ENCODE peak calls at places on chromosomes 2 and 18, in six cellular contexts. One of them, this sample, is unnamed.

GRCh38 chr18:48855422-48856377 is 95.1 kb downstream of the SMAD7 start:
- DNase-seq in NCI-H524: no peak
- DNase-seq in C1 segment of cervical spinal cord: no peak
- DNase-seq in effector memory CD8-positive, alpha-beta T cell: peak; percentile 18
- DNase-seq in activated effector memory CD4-positive, alpha-beta T cell treated with anti-CD3 and anti-CD28 coated beads, Interleukin-2, amount 50 U/mL, for 16 hours: no peak
- DNase-seq in HTR-8/SVneo: no peak
- DNase-seq in this sample: no peak

GRCh38 chr18:78642561-78643398 is 336.8 kb upstream of the SALL3 start:
- DNase-seq in NCI-H524: peak; percentile 15
- DNase-seq in C1 segment of cervical spinal cord: no peak
- DNase-seq in effector memory CD8-positive, alpha-beta T cell: no peak
- DNase-seq in HTR-8/SVneo: no peak
- DNase-seq in activated effector memory CD4-positive, alpha-beta T cell treated with anti-CD3 and anti-CD28 coated beads, Interleukin-2, amount 50 U/mL, for 16 hours: no peak
- DNase-seq in this sample: no peak

GRCh38 chr2:51103205-51103604 is 71.3 kb upstream of the NRXN1 start:
- DNase-seq in effector memory CD8-positive, alpha-beta T cell: no peak
- DNase-seq in HTR-8/SVneo: peak; percentile 54
- DNase-seq in NCI-H524: no peak
- DNase-seq in C1 segment of cervical spinal cord: no peak
- DNase-seq in activated effector memory CD4-positive, alpha-beta T cell treated with anti-CD3 and anti-CD28 coated beads, Interleukin-2, amount 50 U/mL, for 16 hours: no peak
- DNase-seq in this sample: peak; percentile 11

GRCh38 chr2:65930259-65930658 is 497.9 kb upstream of the SPRED2 start:
- DNase-seq in activated effector memory CD4-positive, alpha-beta T cell treated with anti-CD3 and anti-CD28 coated beads, Interleukin-2, amount 50 U/mL, for 16 hours: no peak
- DNase-seq in NCI-H524: no peak
- DNase-seq in C1 segment of cervical spinal cord: no peak
- DNase-seq in HTR-8/SVneo: no peak
- DNase-seq in effector memory CD8-positive, alpha-beta T cell: no peak
- DNase-seq in this sample: no peak

GRCh38 chr18:2459886-2460285 is 111.4 kb downstream of the METTL4 start:
- DNase-seq in C1 segment of cervical spinal cord: no peak
- DNase-seq in HTR-8/SVneo: no peak
- DNase-seq in NCI-H524: no peak
- DNase-seq in activated effector memory CD4-positive, alpha-beta T cell treated with anti-CD3 and anti-CD28 coated beads, Interleukin-2, amount 50 U/mL, for 16 hours: no peak
- DNase-seq in effector memory CD8-positive, alpha-beta T cell: no peak
- DNase-seq in this sample: no peak

GRCh38 chr18:60120231-60120630 is 220.4 kb downstream of the PMAIP1 start:
- DNase-seq in effector memory CD8-positive, alpha-beta T cell: no peak
- DNase-seq in HTR-8/SVneo: no peak
- DNase-seq in C1 segment of cervical spinal cord: no peak
- DNase-seq in NCI-H524: no peak
- DNase-seq in activated effector memory CD4-positive, alpha-beta T cell treated with anti-CD3 and anti-CD28 coated beads, Interleukin-2, amount 50 U/mL, for 16 hours: no peak
- DNase-seq in this sample: no peak

GRCh38 chr18:56568986-56569385 is 69.4 kb downstream of the TXNL1 start:
- DNase-seq in NCI-H524: no peak
- DNase-seq in C1 segment of cervical spinal cord: no peak
- DNase-seq in HTR-8/SVneo: no peak
- DNase-seq in effector memory CD8-positive, alpha-beta T cell: no peak
- DNase-seq in activated effector memory CD4-positive, alpha-beta T cell treated with anti-CD3 and anti-CD28 coated beads, Interleukin-2, amount 50 U/mL, for 16 hours: no peak
- DNase-seq in this sample: peak; percentile 41

GRCh38 chr2:183606022-183606717 is 481.9 kb downstream of the NUP35 start:
- DNase-seq in activated effector memory CD4-positive, alpha-beta T cell treated with anti-CD3 and anti-CD28 coated beads, Interleukin-2, amount 50 U/mL, for 16 hours: no peak
- DNase-seq in effector memory CD8-positive, alpha-beta T cell: no peak
- DNase-seq in HTR-8/SVneo: no peak
- DNase-seq in C1 segment of cervical spinal cord: no peak
- DNase-seq in NCI-H524: no peak
- DNase-seq in this sample: no peak

GRCh38 chr2:148130571-148130970 is 109.7 kb downstream of the MBD5 start:
- DNase-seq in C1 segment of cervical spinal cord: no peak
- DNase-seq in activated effector memory CD4-positive, alpha-beta T cell treated with anti-CD3 and anti-CD28 coated beads, Interleukin-2, amount 50 U/mL, for 16 hours: no peak
- DNase-seq in HTR-8/SVneo: no peak
- DNase-seq in effector memory CD8-positive, alpha-beta T cell: no peak
- DNase-seq in NCI-H524: no peak
- DNase-seq in this sample: peak; percentile 31

GRCh38 chr18:55918449-55918848 is 330.5 kb upstream of the TCF4 start:
- DNase-seq in NCI-H524: no peak
- DNase-seq in activated effector memory CD4-positive, alpha-beta T cell treated with anti-CD3 and anti-CD28 coated beads, Interleukin-2, amount 50 U/mL, for 16 hours: no peak
- DNase-seq in effector memory CD8-positive, alpha-beta T cell: no peak
- DNase-seq in HTR-8/SVneo: no peak
- DNase-seq in C1 segment of cervical spinal cord: no peak
- DNase-seq in this sample: peak; percentile 63

GRCh38 chr2:197777823-197778407 is 7.2 kb downstream of the BOLL start:
- DNase-seq in C1 segment of cervical spinal cord: no peak
- DNase-seq in activated effector memory CD4-positive, alpha-beta T cell treated with anti-CD3 and anti-CD28 coated beads, Interleukin-2, amount 50 U/mL, for 16 hours: no peak
- DNase-seq in HTR-8/SVneo: no peak
- DNase-seq in NCI-H524: peak; percentile 19
- DNase-seq in effector memory CD8-positive, alpha-beta T cell: peak; percentile 27
- DNase-seq in this sample: peak; percentile 47

GRCh38 chr18:34120294-34120693 is 104.4 kb downstream of the NOL4 start:
- DNase-seq in activated effector memory CD4-positive, alpha-beta T cell treated with anti-CD3 and anti-CD28 coated beads, Interleukin-2, amount 50 U/mL, for 16 hours: no peak
- DNase-seq in HTR-8/SVneo: no peak
- DNase-seq in effector memory CD8-positive, alpha-beta T cell: no peak
- DNase-seq in NCI-H524: no peak
- DNase-seq in C1 segment of cervical spinal cord: no peak
- DNase-seq in this sample: no peak

GRCh38 chr2:84704505-84705244 is 176.2 kb downstream of the TRABD2A start:
- DNase-seq in HTR-8/SVneo: no peak
- DNase-seq in C1 segment of cervical spinal cord: no peak
- DNase-seq in activated effector memory CD4-positive, alpha-beta T cell treated with anti-CD3 and anti-CD28 coated beads, Interleukin-2, amount 50 U/mL, for 16 hours: no peak
- DNase-seq in effector memory CD8-positive, alpha-beta T cell: no peak
- DNase-seq in NCI-H524: no peak
- DNase-seq in this sample: peak; percentile 18

GRCh38 chr2:117941693-117942092 is 72.2 kb downstream of the CCDC93 start:
- DNase-seq in effector memory CD8-positive, alpha-beta T cell: no peak
- DNase-seq in NCI-H524: no peak
- DNase-seq in activated effector memory CD4-positive, alpha-beta T cell treated with anti-CD3 and anti-CD28 coated beads, Interleukin-2, amount 50 U/mL, for 16 hours: no peak
- DNase-seq in HTR-8/SVneo: no peak
- DNase-seq in C1 segment of cervical spinal cord: no peak
- DNase-seq in this sample: no peak

GRCh38 chr2:45681675-45682074 is 30.2 kb downstream of the PRKCE start:
- DNase-seq in effector memory CD8-positive, alpha-beta T cell: no peak
- DNase-seq in HTR-8/SVneo: peak; percentile 83
- DNase-seq in C1 segment of cervical spinal cord: no peak
- DNase-seq in NCI-H524: no peak
- DNase-seq in activated effector memory CD4-positive, alpha-beta T cell treated with anti-CD3 and anti-CD28 coated beads, Interleukin-2, amount 50 U/mL, for 16 hours: no peak
- DNase-seq in this sample: peak; percentile 88

GRCh38 chr2:20129320-20130274 is 78.2 kb upstream of the LAPTM4A start:
- DNase-seq in activated effector memory CD4-positive, alpha-beta T cell treated with anti-CD3 and anti-CD28 coated beads, Interleukin-2, amount 50 U/mL, for 16 hours: no peak
- DNase-seq in NCI-H524: no peak
- DNase-seq in HTR-8/SVneo: no peak
- DNase-seq in C1 segment of cervical spinal cord: no peak
- DNase-seq in effector memory CD8-positive, alpha-beta T cell: no peak
- DNase-seq in this sample: no peak

GRCh38 chr2:220744861-220745260 is 827.2 kb downstream of the EPHA4 start:
- DNase-seq in HTR-8/SVneo: no peak
- DNase-seq in activated effector memory CD4-positive, alpha-beta T cell treated with anti-CD3 and anti-CD28 coated beads, Interleukin-2, amount 50 U/mL, for 16 hours: no peak
- DNase-seq in effector memory CD8-positive, alpha-beta T cell: no peak
- DNase-seq in NCI-H524: no peak
- DNase-seq in C1 segment of cervical spinal cord: no peak
- DNase-seq in this sample: no peak

GRCh38 chr2:200172944-200173481 is 133.5 kb upstream of the SPATS2L start:
- DNase-seq in C1 segment of cervical spinal cord: no peak
- DNase-seq in HTR-8/SVneo: no peak
- DNase-seq in effector memory CD8-positive, alpha-beta T cell: no peak
- DNase-seq in NCI-H524: no peak
- DNase-seq in activated effector memory CD4-positive, alpha-beta T cell treated with anti-CD3 and anti-CD28 coated beads, Interleukin-2, amount 50 U/mL, for 16 hours: no peak
- DNase-seq in this sample: peak; percentile 89

GRCh38 chr2:195009202-195009601 is 647.8 kb upstream of the SLC39A10 start:
- DNase-seq in activated effector memory CD4-positive, alpha-beta T cell treated with anti-CD3 and anti-CD28 coated beads, Interleukin-2, amount 50 U/mL, for 16 hours: no peak
- DNase-seq in HTR-8/SVneo: no peak
- DNase-seq in NCI-H524: peak; percentile 5
- DNase-seq in C1 segment of cervical spinal cord: no peak
- DNase-seq in effector memory CD8-positive, alpha-beta T cell: no peak
- DNase-seq in this sample: peak; percentile 13

GRCh38 chr2:106189764-106190468 is 4.2 kb downstream of the UXS1 start:
- DNase-seq in effector memory CD8-positive, alpha-beta T cell: no peak
- DNase-seq in C1 segment of cervical spinal cord: no peak
- DNase-seq in NCI-H524: no peak
- DNase-seq in HTR-8/SVneo: no peak
- DNase-seq in activated effector memory CD4-positive, alpha-beta T cell treated with anti-CD3 and anti-CD28 coated beads, Interleukin-2, amount 50 U/mL, for 16 hours: no peak
- DNase-seq in this sample: peak; percentile 34

GRCh38 chr2:229650886-229651285 is 63.5 kb downstream of the DNER start:
- DNase-seq in activated effector memory CD4-positive, alpha-beta T cell treated with anti-CD3 and anti-CD28 coated beads, Interleukin-2, amount 50 U/mL, for 16 hours: no peak
- DNase-seq in C1 segment of cervical spinal cord: no peak
- DNase-seq in effector memory CD8-positive, alpha-beta T cell: no peak
- DNase-seq in HTR-8/SVneo: no peak
- DNase-seq in NCI-H524: no peak
- DNase-seq in this sample: no peak